ENCODE peak calls at places on chromosomes 3 and 15, in eight cellular contexts. R, H, X, C, F, D, M and Y are unnamed samples.

GRCh38 chr15:70259640-70260066 is 161.9 kb upstream of the TLE3 start:
- DNase-seq in R (peak), H (no peak), X (no peak), C (no peak), F (no peak), D (no peak), M (no peak), Y (no peak)

GRCh38 chr3:13621381-13622221 is 72.7 kb downstream of the FBLN2 start:
- DNase-seq in R (no peak), H (no peak), X (no peak), C (no peak), F (no peak), D (no peak), M (no peak), Y (no peak)

GRCh38 chr15:40063563-40064011 is 24.6 kb upstream of the SRP14 start:
- DNase-seq in R (no peak), H (peak), X (peak), C (no peak), F (no peak), D (no peak), M (no peak), Y (no peak)

GRCh38 chr3:15905041-15905440 is 107.3 kb upstream of the ANKRD28 start:
- DNase-seq in R (no peak), H (no peak), X (no peak), C (no peak), F (no peak), D (no peak), M (no peak), Y (no peak)

GRCh38 chr3:197882580-197882979 is 67.4 kb upstream of the RPL35A start:
- DNase-seq in R (no peak), H (no peak), X (no peak), C (no peak), F (no peak), D (no peak), M (no peak), Y (no peak)

GRCh38 chr15:91694131-91694828 is 159.2 kb upstream of the SLCO3A1 start:
- DNase-seq in R (no peak), H (peak), X (peak), C (no peak), F (no peak), D (peak), M (no peak), Y (no peak)

GRCh38 chr15:70442616-70443321 is 320.6 kb downstream of the UACA start:
- DNase-seq in R (no peak), H (no peak), X (no peak), C (no peak), F (no peak), D (no peak), M (no peak), Y (peak)

GRCh38 chr15:57015897-57016296 is 97.5 kb downstream of the TCF12 start:
- DNase-seq in R (no peak), H (peak), X (no peak), C (no peak), F (no peak), D (no peak), M (no peak), Y (no peak)

GRCh38 chr3:108437439-108437838 is 73.0 kb downstream of the MYH15 start:
- DNase-seq in R (no peak), H (no peak), X (no peak), C (no peak), F (no peak), D (no peak), M (no peak), Y (no peak)

GRCh38 chr3:15942936-15943335 is 145.2 kb upstream of the ANKRD28 start:
- DNase-seq in R (no peak), H (no peak), X (no peak), C (no peak), F (no peak), D (no peak), M (no peak), Y (no peak)

GRCh38 chr15:61186905-61187865 is 41.9 kb downstream of the RORA start:
- DNase-seq in R (no peak), H (peak), X (no peak), C (no peak), F (no peak), D (peak), M (no peak), Y (no peak)

GRCh38 chr3:15148614-15149013 is 49.7 kb upstream of the RBSN start:
- DNase-seq in R (peak), H (no peak), X (peak), C (no peak), F (no peak), D (no peak), M (no peak), Y (no peak)

GRCh38 chr15:51647128-51647562 is 24.6 kb upstream of the DMXL2 start:
- DNase-seq in R (peak), H (peak), X (peak), C (no peak), F (no peak), D (peak), M (no peak), Y (no peak)

GRCh38 chr15:82999905-83000671 is 11.4 kb downstream of the C15orf40 start:
- DNase-seq in R (peak), H (peak), X (peak), C (no peak), F (peak), D (no peak), M (peak), Y (peak)

GRCh38 chr3:107085261-107085660 is 292.0 kb upstream of the CCDC54 start:
- DNase-seq in R (no peak), H (peak), X (peak), C (no peak), F (no peak), D (no peak), M (no peak), Y (no peak)

GRCh38 chr3:11558461-11558903 is 85.2 kb downstream of the VGLL4 start:
- DNase-seq in R (no peak), H (peak), X (no peak), C (no peak), F (no peak), D (peak), M (no peak), Y (no peak)

GRCh38 chr3:161274691-161275298 is 53.7 kb downstream of the NMD3 start:
- DNase-seq in R (peak), H (no peak), X (peak), C (peak), F (no peak), D (no peak), M (peak), Y (peak)

GRCh38 chr3:158347966-158348365 is 223.0 kb upstream of the MLF1 start:
- DNase-seq in R (no peak), H (peak), X (peak), C (no peak), F (no peak), D (no peak), M (no peak), Y (no peak)

GRCh38 chr15:99202176-99202552 is 47.2 kb downstream of the TTC23 start:
- DNase-seq in R (no peak), H (no peak), X (no peak), C (no peak), F (no peak), D (no peak), M (no peak), Y (no peak)

GRCh38 chr3:29922990-29923746 is 642.3 kb downstream of the RBMS3 start:
- DNase-seq in R (no peak), H (peak), X (peak), C (no peak), F (no peak), D (peak), M (no peak), Y (no peak)

GRCh38 chr3:128307029-128307633 is 153.8 kb downstream of the EEFSEC start:
- DNase-seq in R (no peak), H (no peak), X (no peak), C (no peak), F (no peak), D (no peak), M (no peak), Y (no peak)

GRCh38 chr3:2301361-2301760 is 202.7 kb downstream of the CNTN4 start:
- DNase-seq in R (no peak), H (no peak), X (no peak), C (no peak), F (no peak), D (no peak), M (no peak), Y (no peak)

GRCh38 chr15:48472756-48473155 is 141.5 kb downstream of the DUT start:
- DNase-seq in R (no peak), H (peak), X (peak), C (no peak), F (no peak), D (no peak), M (no peak), Y (no peak)

GRCh38 chr3:180184806-180185205 is 148.1 kb upstream of the PEX5L start:
- DNase-seq in R (no peak), H (no peak), X (peak), C (no peak), F (no peak), D (no peak), M (no peak), Y (no peak)

GRCh38 chr3:72127213-72127612 is 342.3 kb upstream of the PROK2 start:
- DNase-seq in R (no peak), H (no peak), X (no peak), C (no peak), F (no peak), D (no peak), M (no peak), Y (no peak)

GRCh38 chr3:9903904-9904303 is 1.3 kb downstream of the IL17RE start:
- DNase-seq in R (no peak), H (no peak), X (no peak), C (no peak), F (no peak), D (no peak), M (no peak), Y (no peak)

GRCh38 chr3:43191116-43191515 is 85.2 kb upstream of the POMGNT2 start:
- DNase-seq in R (no peak), H (no peak), X (no peak), C (no peak), F (no peak), D (no peak), M (no peak), Y (no peak)

GRCh38 chr3:141308588-141309218 is 59.6 kb upstream of the ZBTB38 start:
- DNase-seq in R (no peak), H (no peak), X (peak), C (peak), F (no peak), D (peak), M (no peak), Y (no peak)

GRCh38 chr3:159828542-159828943 is 160.1 kb upstream of the IL12A start:
- DNase-seq in R (peak), H (no peak), X (peak), C (no peak), F (no peak), D (no peak), M (peak), Y (peak)

GRCh38 chr3:159619341-159619885 is 369.2 kb upstream of the IL12A start:
- DNase-seq in R (no peak), H (peak), X (peak), C (no peak), F (no peak), D (no peak), M (no peak), Y (no peak)

GRCh38 chr3:46927718-46928073 is 48.8 kb downstream of the CCDC12 start:
- DNase-seq in R (no peak), H (no peak), X (no peak), C (no peak), F (no peak), D (no peak), M (no peak), Y (no peak)

GRCh38 chr15:33612721-33613304 is 302.0 kb downstream of the RYR3 start:
- DNase-seq in R (no peak), H (peak), X (peak), C (no peak), F (no peak), D (no peak), M (no peak), Y (no peak)

GRCh38 chr3:54837964-54838363 is 89.9 kb downstream of the LRTM1 start:
- DNase-seq in R (peak), H (no peak), X (peak), C (no peak), F (no peak), D (no peak), M (no peak), Y (no peak)
- TF ChIP-seq CTCF in R (peak), H (peak), X (peak), C (peak), F (peak), D (no peak), M (no peak), Y (no peak)

DNA sequence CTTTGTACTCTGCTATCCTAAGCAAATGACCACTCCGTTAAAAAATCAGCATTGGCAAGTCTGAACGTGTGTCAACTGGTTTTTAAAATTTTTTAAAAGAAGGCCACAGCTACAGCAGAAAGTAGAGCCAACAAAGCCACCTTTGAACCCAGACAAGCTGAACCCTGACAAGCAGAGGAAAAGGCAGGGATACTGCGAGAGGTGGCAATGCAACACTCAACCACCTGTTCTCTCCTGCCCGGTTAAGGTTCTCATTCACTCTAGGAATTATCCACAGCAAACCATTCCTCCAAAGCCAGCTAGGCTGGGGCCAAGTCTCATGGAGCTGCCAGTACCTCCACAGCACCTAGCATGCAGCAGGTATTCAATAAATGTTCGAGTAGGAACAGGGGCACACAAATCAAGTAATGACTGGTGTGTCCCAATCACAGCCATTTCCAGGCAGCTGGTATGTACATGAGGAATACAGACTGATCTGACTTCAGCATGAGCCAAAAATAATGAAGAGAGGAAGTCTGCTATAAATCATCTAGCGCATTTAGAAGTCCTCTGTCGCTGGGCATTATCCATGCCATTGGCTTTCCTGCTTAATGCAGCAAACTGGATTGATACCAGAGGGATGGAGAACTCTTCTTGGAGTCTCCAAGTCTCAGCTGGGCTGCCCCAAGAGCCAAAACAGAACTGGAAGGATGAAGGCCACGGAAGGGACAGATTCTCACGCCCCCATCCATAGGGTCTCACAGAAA is 75.9 kb downstream of the ADCY5 start:
- DNase-seq in R (no peak), H (no peak), X (no peak), C (no peak), F (no peak), D (no peak), M (no peak), Y (no peak)
- TF ChIP-seq CTCF in R (no peak), H (no peak), X (no peak), C (no peak), F (no peak), D (no peak), M (no peak), Y (no peak)

GRCh38 chr15:41695750-41696436 is 35.7 kb downstream of the MGA start:
- DNase-seq in R (peak), H (peak), X (peak), C (no peak), F (peak), D (no peak), M (peak), Y (peak)
- TF ChIP-seq CTCF in R (peak), H (peak), X (peak), C (peak), F (peak), D (peak), M (peak), Y (peak)

GRCh38 chr15:29018406-29018805 is 132.6 kb downstream of the APBA2 start:
- DNase-seq in R (no peak), H (no peak), X (no peak), C (no peak), F (no peak), D (no peak), M (no peak), Y (no peak)
- TF ChIP-seq CTCF in R (no peak), H (no peak), X (no peak), C (peak), F (no peak), D (no peak), M (no peak), Y (no peak)